ENCODE peak calls at places on chromosomes 12 and 14, in six cellular contexts. One of them, this sample, is unnamed. For H3K4me1, the result is how much of the 10 kb centered on the place peaks cover.

GRCh38 chr12:116708826-116709756 is 28.8 kb downstream of the SPRING1 start:
- DNase-seq in A549: peak
- DNase-seq in stomach: peak
- DNase-seq in suprapubic skin: no peak
- DNase-seq in transverse colon: peak
- DNase-seq in HepG2: peak
- DNase-seq in this sample: no peak

GRCh38 chr14:57293851-57294837 is 25.4 kb downstream of the AP5M1 start:
- DNase-seq in suprapubic skin: no peak
- DNase-seq in HepG2: no peak
- DNase-seq in stomach: no peak
- DNase-seq in A549: no peak
- DNase-seq in transverse colon: no peak
- DNase-seq in this sample: no peak

GRCh38 chr14:88026890-88027289 is 22.0 kb downstream of the GPR65 start:
- DNase-seq in suprapubic skin: no peak
- DNase-seq in stomach: no peak
- DNase-seq in A549: no peak
- DNase-seq in transverse colon: no peak
- DNase-seq in HepG2: no peak
- DNase-seq in this sample: no peak

GRCh38 chr14:100709252-100709955 is 17.3 kb upstream of the DLK1 start:
- DNase-seq in stomach: no peak
- DNase-seq in transverse colon: no peak
- DNase-seq in A549: no peak
- DNase-seq in HepG2: no peak
- DNase-seq in suprapubic skin: no peak
- DNase-seq in this sample: no peak

GRCh38 chr12:24244801-24245200 is 295.3 kb upstream of the SOX5 start:
- DNase-seq in HepG2: no peak
- DNase-seq in transverse colon: no peak
- DNase-seq in stomach: no peak
- DNase-seq in suprapubic skin: no peak
- DNase-seq in A549: no peak
- DNase-seq in this sample: no peak

GRCh38 chr12:65941388-65941787 is 117.1 kb downstream of the HMGA2 start:
- DNase-seq in A549: peak
- DNase-seq in stomach: no peak
- DNase-seq in transverse colon: no peak
- DNase-seq in HepG2: no peak
- DNase-seq in suprapubic skin: no peak
- DNase-seq in this sample: no peak

GRCh38 chr14:104280085-104280901 is 141.9 kb downstream of the KIF26A start:
- DNase-seq in transverse colon: no peak
- DNase-seq in stomach: peak
- DNase-seq in A549: no peak
- DNase-seq in HepG2: no peak
- DNase-seq in suprapubic skin: peak
- DNase-seq in this sample: peak

GRCh38 chr12:14954269-14954668 is 7.1 kb downstream of the ARHGDIB start:
- DNase-seq in stomach: no peak
- DNase-seq in HepG2: no peak
- DNase-seq in transverse colon: peak
- DNase-seq in A549: no peak
- DNase-seq in suprapubic skin: no peak
- DNase-seq in this sample: no peak

GRCh38 chr14:90137807-90138206 is 76.0 kb downstream of the KCNK13 start:
- DNase-seq in stomach: no peak
- DNase-seq in suprapubic skin: no peak
- DNase-seq in A549: no peak
- DNase-seq in HepG2: no peak
- DNase-seq in transverse colon: no peak
- DNase-seq in this sample: no peak

GRCh38 chr14:51652168-51653095 is 722 bp downstream of the FRMD6 start:
- DNase-seq in stomach: peak
- DNase-seq in HepG2: no peak
- DNase-seq in suprapubic skin: peak
- DNase-seq in transverse colon: peak
- DNase-seq in A549: no peak
- DNase-seq in this sample: peak

GRCh38 chr14:76053576-76054369 is 68.2 kb downstream of the IFT43 start:
- DNase-seq in stomach: no peak
- DNase-seq in transverse colon: no peak
- DNase-seq in A549: no peak
- DNase-seq in HepG2: no peak
- DNase-seq in suprapubic skin: no peak
- DNase-seq in this sample: no peak

GRCh38 chr12:83514372-83514771 is 827.7 kb downstream of the TMTC2 start:
- DNase-seq in transverse colon: no peak
- DNase-seq in A549: no peak
- DNase-seq in HepG2: no peak
- DNase-seq in suprapubic skin: no peak
- DNase-seq in stomach: no peak
- DNase-seq in this sample: no peak

GRCh38 chr14:95156153-95156764 is 1.1 kb downstream of the DICER1 start:
- DNase-seq in HepG2: no peak
- DNase-seq in transverse colon: no peak
- DNase-seq in stomach: no peak
- DNase-seq in A549: peak
- DNase-seq in suprapubic skin: no peak
- DNase-seq in this sample: no peak

GRCh38 chr14:58705066-58705465 is 67.3 kb downstream of the DACT1 start:
- DNase-seq in A549: no peak
- DNase-seq in transverse colon: no peak
- DNase-seq in HepG2: no peak
- DNase-seq in stomach: no peak
- DNase-seq in suprapubic skin: no peak
- DNase-seq in this sample: no peak

GRCh38 chr12:42128327-42128726 is 16.3 kb downstream of the GXYLT1 start:
- DNase-seq in stomach: no peak
- DNase-seq in transverse colon: no peak
- DNase-seq in suprapubic skin: no peak
- DNase-seq in HepG2: no peak
- DNase-seq in A549: no peak
- DNase-seq in this sample: no peak

GRCh38 chr14:102390064-102390463 is 27.3 kb downstream of the TECPR2 start:
- DNase-seq in HepG2: peak
- DNase-seq in stomach: no peak
- DNase-seq in suprapubic skin: no peak
- DNase-seq in transverse colon: no peak
- DNase-seq in A549: no peak
- DNase-seq in this sample: no peak
- H3K4me3 ChIP-seq in HepG2: no peak
- H3K4me3 ChIP-seq in stomach: no peak
- H3K4me3 ChIP-seq in suprapubic skin: no peak
- H3K4me3 ChIP-seq in transverse colon: no peak
- H3K4me3 ChIP-seq in A549: no peak
- H3K4me3 ChIP-seq in this sample: no peak

DNA sequence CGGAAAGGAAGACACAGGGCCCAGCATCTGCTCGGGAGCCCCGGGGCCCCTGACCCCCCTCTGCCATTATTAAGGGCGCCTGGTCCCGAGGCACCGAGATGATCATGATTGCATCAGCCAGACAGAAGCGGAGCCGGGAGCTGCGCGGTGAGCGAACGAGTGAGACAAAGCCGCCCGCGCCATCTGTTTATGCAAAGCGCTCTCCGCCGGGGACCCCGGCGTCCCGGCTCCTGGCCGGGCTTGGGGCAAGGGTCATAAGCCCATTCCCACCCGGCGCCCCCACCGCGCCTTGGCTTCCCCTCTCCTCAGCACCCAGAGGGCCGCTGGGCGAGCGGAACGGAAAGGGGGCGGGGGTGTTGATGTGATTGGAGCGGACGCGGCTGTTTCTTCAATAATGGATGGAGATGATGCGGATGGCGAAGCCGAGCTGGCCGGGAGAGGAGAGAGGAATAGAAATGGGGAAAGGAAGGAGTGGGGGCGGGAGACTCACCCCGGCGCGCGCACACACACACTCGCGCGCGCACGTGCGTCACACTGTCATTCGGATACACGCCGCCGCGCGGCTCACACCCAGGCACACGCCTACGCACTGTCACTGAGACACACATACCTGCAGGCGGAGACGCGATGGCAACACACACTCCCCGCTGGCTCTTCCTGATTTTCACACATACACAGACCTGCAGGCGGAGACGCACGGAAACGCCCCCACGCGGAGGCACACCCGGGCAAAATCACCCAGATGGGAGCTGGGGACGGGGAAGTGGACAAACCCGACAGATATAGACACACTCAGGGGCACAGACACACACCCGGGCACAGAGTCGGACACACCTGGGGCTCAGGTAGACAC is 10.7 kb downstream of the STAC3 start:
- DNase-seq in A549: peak
- DNase-seq in stomach: peak
- DNase-seq in HepG2: no peak
- DNase-seq in suprapubic skin: peak
- DNase-seq in transverse colon: peak
- DNase-seq in this sample: peak
- H3K4me1 ChIP-seq in A549: under half
- H3K4me1 ChIP-seq in stomach: half or more
- H3K4me1 ChIP-seq in HepG2: half or more
- H3K4me1 ChIP-seq in suprapubic skin: half or more
- H3K4me1 ChIP-seq in transverse colon: under half
- H3K4me1 ChIP-seq in this sample: half or more

GRCh38 chr12:26689281-26689841 is 143.6 kb downstream of the ITPR2 start:
- DNase-seq in transverse colon: no peak
- DNase-seq in suprapubic skin: no peak
- DNase-seq in stomach: no peak
- DNase-seq in HepG2: peak
- DNase-seq in A549: no peak
- DNase-seq in this sample: no peak

GRCh38 chr12:26692417-26692816 is 140.6 kb downstream of the ITPR2 start:
- DNase-seq in transverse colon: no peak
- DNase-seq in A549: no peak
- DNase-seq in HepG2: no peak
- DNase-seq in suprapubic skin: no peak
- DNase-seq in stomach: no peak
- DNase-seq in this sample: no peak

GRCh38 chr12:26688344-26688904 is 144.6 kb downstream of the ITPR2 start:
- DNase-seq in HepG2: no peak
- DNase-seq in stomach: no peak
- DNase-seq in A549: no peak
- DNase-seq in suprapubic skin: no peak
- DNase-seq in transverse colon: no peak
- DNase-seq in this sample: no peak

GRCh38 chr12:26690601-26691000 is 142.4 kb downstream of the ITPR2 start:
- DNase-seq in suprapubic skin: no peak
- DNase-seq in A549: no peak
- DNase-seq in HepG2: no peak
- DNase-seq in stomach: no peak
- DNase-seq in transverse colon: no peak
- DNase-seq in this sample: no peak

DNA sequence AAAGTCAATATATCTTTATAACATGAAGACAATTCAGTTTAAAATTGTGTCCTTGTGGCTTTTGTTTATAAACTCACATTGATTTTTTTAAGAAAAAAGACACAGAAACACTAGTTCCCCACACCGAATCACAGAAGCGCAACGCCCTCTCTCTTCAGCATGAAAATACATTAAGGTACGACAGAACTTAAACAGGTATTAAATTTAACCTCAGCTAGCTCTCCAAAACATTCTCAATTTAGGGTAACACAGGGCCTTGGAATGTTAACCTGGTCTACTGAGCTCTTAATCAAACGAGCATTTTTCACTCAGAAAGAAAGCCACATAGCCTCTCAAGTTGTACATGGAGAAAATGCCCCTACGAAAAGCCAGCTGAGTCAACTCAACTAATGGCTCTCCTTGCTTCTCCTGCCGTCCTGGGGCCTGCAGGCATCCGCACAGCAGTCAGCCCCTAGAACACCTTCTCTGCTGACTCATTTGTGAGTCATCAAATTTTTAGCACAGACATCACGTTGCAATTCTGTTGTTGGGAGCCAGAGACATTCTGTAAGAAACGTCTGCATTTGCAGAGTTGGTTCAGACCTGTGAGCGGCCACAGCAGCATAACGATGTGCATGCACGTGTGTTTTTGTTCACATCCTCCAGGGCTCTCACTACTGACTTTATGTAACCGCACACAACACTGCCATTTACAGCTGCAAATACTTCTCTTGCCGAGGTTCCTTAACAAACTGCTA is 141.6 kb downstream of the ITPR2 start:
- DNase-seq in HepG2: peak
- DNase-seq in A549: peak
- DNase-seq in suprapubic skin: no peak
- DNase-seq in stomach: no peak
- DNase-seq in transverse colon: no peak
- DNase-seq in this sample: no peak
- TF ChIP-seq EP300 in HepG2: no peak
- TF ChIP-seq EP300 in A549: no peak
- TF ChIP-seq EP300 in suprapubic skin: no peak
- TF ChIP-seq EP300 in stomach: no peak
- TF ChIP-seq EP300 in transverse colon: no peak
- TF ChIP-seq EP300 in this sample: no peak

GRCh38 chr12:57741413-57741789 is 2.9 kb upstream of the AGAP2 start:
- DNase-seq in stomach: no peak
- DNase-seq in suprapubic skin: no peak
- DNase-seq in transverse colon: no peak
- DNase-seq in HepG2: no peak
- DNase-seq in A549: no peak
- DNase-seq in this sample: no peak
- H3K4me3 ChIP-seq in stomach: peak
- H3K4me3 ChIP-seq in suprapubic skin: peak
- H3K4me3 ChIP-seq in transverse colon: no peak
- H3K4me3 ChIP-seq in HepG2: no peak
- H3K4me3 ChIP-seq in A549: no peak
- H3K4me3 ChIP-seq in this sample: peak

DNA sequence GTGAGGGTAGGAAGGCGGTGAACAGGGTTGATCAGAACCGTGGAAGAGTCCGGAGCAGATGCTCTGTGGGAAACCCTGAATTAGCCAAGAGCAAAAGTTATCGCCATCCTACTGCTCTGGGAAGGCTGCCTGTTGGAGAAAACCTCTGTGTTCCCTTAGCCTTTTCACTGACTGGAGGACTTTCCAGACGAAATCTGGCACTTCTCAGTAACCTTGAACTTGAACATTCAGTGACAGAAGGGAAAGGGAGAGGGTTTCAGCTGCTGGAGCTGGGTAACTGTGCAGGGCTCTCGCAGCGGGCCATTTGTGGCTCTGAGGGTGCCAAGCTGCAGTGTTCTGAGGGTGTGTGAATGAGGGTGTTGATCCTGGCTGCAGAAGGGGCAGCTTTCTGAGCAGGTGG is 23.4 kb downstream of the ETV6 start:
- DNase-seq in transverse colon: no peak
- DNase-seq in A549: no peak
- DNase-seq in HepG2: no peak
- DNase-seq in stomach: no peak
- DNase-seq in suprapubic skin: no peak
- DNase-seq in this sample: no peak
- H3K4me1 ChIP-seq in transverse colon: under half
- H3K4me1 ChIP-seq in A549: under half
- H3K4me1 ChIP-seq in HepG2: under half
- H3K4me1 ChIP-seq in stomach: under half
- H3K4me1 ChIP-seq in suprapubic skin: half or more
- H3K4me1 ChIP-seq in this sample: half or more

This sample was measured in sigmoid colon.